ENCODE peak calls at places on chromosomes 5 and 9, in six cellular contexts. B, J, G, C, H and A are unnamed samples.

GRCh38 chr5:141567513-141568117 is 51.2 kb downstream of the DIAPH1 start:
- DNase-seq in B (no peak), J (no peak), G (peak), C (no peak), H (no peak), A (no peak)

GRCh38 chr9:14485366-14485765 is 171.4 kb upstream of the NFIB start:
- DNase-seq in B (no peak), J (no peak), G (peak), C (no peak), H (no peak), A (no peak)

GRCh38 chr5:121805931-121806330 is 45.8 kb upstream of the FTMT start:
- DNase-seq in B (no peak), J (no peak), G (peak), C (peak), H (no peak), A (peak)

GRCh38 chr9:126205260-126205659 is 121.4 kb upstream of the MVB12B start:
- DNase-seq in B (no peak), J (no peak), G (no peak), C (no peak), H (no peak), A (no peak)

GRCh38 chr9:138024831-138025291 is 147.3 kb downstream of the CACNA1B start:
- DNase-seq in B (no peak), J (no peak), G (no peak), C (no peak), H (no peak), A (no peak)

GRCh38 chr5:37875051-37875787 is 35.4 kb upstream of the GDNF start:
- DNase-seq in B (no peak), J (no peak), G (peak), C (peak), H (no peak), A (peak)

GRCh38 chr9:104872959-104873850 is 54.8 kb downstream of the ABCA1 start:
- DNase-seq in B (no peak), J (peak), G (peak), C (peak), H (no peak), A (peak)

GRCh38 chr5:143008809-143009521 is 238.8 kb downstream of the ARHGAP26 start:
- DNase-seq in B (no peak), J (no peak), G (peak), C (peak), H (no peak), A (peak)

GRCh38 chr5:21817668-21818419 is 1035.3 kb downstream of the CDH12 start:
- DNase-seq in B (no peak), J (no peak), G (peak), C (no peak), H (no peak), A (no peak)

GRCh38 chr5:41835625-41836024 is 34.6 kb downstream of the OXCT1 start:
- DNase-seq in B (no peak), J (peak), G (peak), C (peak), H (peak), A (peak)

GRCh38 chr5:79070002-79070567 is 518 bp downstream of the BHMT2 start:
- DNase-seq in B (no peak), J (no peak), G (peak), C (no peak), H (no peak), A (peak)

GRCh38 chr5:96302174-96302738 is 130.8 kb downstream of the PCSK1 start:
- DNase-seq in B (no peak), J (no peak), G (no peak), C (no peak), H (no peak), A (no peak)

GRCh38 chr9:20512106-20512505 is 110.2 kb downstream of the MLLT3 start:
- DNase-seq in B (no peak), J (no peak), G (peak), C (no peak), H (no peak), A (peak)

GRCh38 chr9:16367605-16368424 is 502.7 kb downstream of the BNC2 start:
- DNase-seq in B (no peak), J (no peak), G (peak), C (no peak), H (no peak), A (peak)

GRCh38 chr9:6552033-6552737 is 93.3 kb downstream of the GLDC start:
- DNase-seq in B (no peak), J (no peak), G (peak), C (peak), H (no peak), A (peak)

GRCh38 chr9:90835206-90835605 is 33.6 kb downstream of the SYK start:
- DNase-seq in B (no peak), J (no peak), G (no peak), C (no peak), H (no peak), A (no peak)

GRCh38 chr5:55102345-55102744 is at the start of gene GZMA:
- DNase-seq in B (no peak), J (no peak), G (no peak), C (no peak), H (no peak), A (no peak)

GRCh38 chr5:69497006-69497520 is 4.5 kb downstream of the OCLN start:
- DNase-seq in B (no peak), J (no peak), G (no peak), C (no peak), H (no peak), A (no peak)

GRCh38 chr5:82975396-82975795 is 101.8 kb downstream of the TMEM167A start:
- DNase-seq in B (no peak), J (no peak), G (no peak), C (no peak), H (no peak), A (no peak)

GRCh38 chr5:33781286-33781685 is 110.5 kb downstream of the ADAMTS12 start:
- DNase-seq in B (no peak), J (peak), G (peak), C (peak), H (no peak), A (peak)

GRCh38 chr5:82975812-82976211 is 101.4 kb downstream of the TMEM167A start:
- DNase-seq in B (no peak), J (no peak), G (no peak), C (no peak), H (no peak), A (no peak)

GRCh38 chr5:166338801-166339200 is 1952.6 kb upstream of the WWC1 start:
- DNase-seq in B (no peak), J (no peak), G (no peak), C (peak), H (no peak), A (no peak)

GRCh38 chr9:7813030-7813429 is 13.5 kb upstream of the DMAC1 start:
- DNase-seq in B (no peak), J (no peak), G (no peak), C (no peak), H (no peak), A (no peak)

GRCh38 chr9:114276908-114277821 is 45.7 kb upstream of the ORM1 start:
- DNase-seq in B (no peak), J (no peak), G (peak), C (peak), H (peak), A (peak)

GRCh38 chr9:101235105-101235866 is 149.5 kb downstream of the BAAT start:
- DNase-seq in B (no peak), J (no peak), G (peak), C (peak), H (no peak), A (peak)

GRCh38 chr5:78360674-78361225 is 333 bp downstream of the SCAMP1 start:
- DNase-seq in B (no peak), J (peak), G (no peak), C (no peak), H (peak), A (no peak)

GRCh38 chr9:133995012-133995896 is 3.1 kb upstream of the VAV2 start:
- DNase-seq in B (no peak), J (no peak), G (no peak), C (no peak), H (no peak), A (peak)

GRCh38 chr9:133997584-133997983 is 5.5 kb upstream of the VAV2 start:
- DNase-seq in B (no peak), J (no peak), G (no peak), C (no peak), H (no peak), A (no peak)

GRCh38 chr9:133998915-133999580 is 6.9 kb upstream of the VAV2 start:
- DNase-seq in B (no peak), J (no peak), G (no peak), C (no peak), H (no peak), A (peak)

GRCh38 chr9:133994359-133995011 is 2.4 kb upstream of the VAV2 start:
- DNase-seq in B (peak), J (peak), G (peak), C (no peak), H (peak), A (peak)

DNA sequence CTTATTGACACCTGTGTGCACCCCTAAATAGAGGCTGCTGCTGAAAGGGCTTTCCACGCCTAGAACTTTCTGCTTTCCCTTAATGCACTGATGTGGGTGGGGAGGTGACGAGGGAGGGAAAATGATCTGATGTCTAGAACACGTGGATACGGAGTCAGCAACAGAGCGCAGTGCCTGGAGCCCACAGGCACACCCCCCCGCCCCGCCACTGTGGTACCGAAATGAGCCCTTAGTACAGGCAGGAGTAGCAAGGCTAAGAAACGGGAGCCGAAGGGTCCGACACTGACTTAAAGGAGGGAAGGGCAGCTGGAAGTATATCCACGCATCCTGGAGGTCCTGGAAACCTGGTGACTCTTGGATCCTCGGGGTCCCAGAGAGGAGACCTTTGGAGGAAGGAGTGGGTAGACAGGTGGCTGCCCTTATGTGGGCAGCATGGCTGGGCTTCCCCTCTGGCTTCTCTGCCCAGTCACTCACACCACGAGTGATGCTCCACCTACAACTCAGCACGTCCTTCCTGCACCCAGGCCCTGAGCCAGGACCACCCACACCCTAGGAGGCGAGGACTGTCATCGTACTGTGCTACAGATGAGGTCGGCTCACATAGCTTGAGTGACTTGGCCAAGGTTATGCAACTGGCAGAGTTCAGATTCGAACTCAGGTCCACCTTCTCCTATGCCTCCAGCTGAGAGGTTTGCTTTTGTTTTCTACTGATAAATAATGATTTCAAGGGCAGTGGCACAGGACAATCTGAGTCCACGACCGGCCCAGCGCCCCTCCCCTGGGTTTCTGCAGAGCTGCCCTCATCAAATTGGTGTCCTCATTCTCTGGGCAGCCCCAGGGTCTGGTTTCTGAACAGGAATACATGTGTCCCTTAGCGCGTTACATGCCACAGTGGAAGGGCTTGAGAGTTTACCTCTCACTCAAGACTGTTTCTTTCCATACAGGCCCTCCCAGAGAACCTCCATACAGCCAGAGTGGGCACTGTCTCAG is 4.7 kb upstream of the VAV2 start:
- DNase-seq in B (no peak), J (no peak), G (peak), C (no peak), H (no peak), A (peak)
- TF ChIP-seq CTCF in B (no peak), J (no peak), G (no peak), C (no peak), H (no peak), A (no peak)

GRCh38 chr5:75961814-75962213 is 121.4 kb upstream of the SV2C start:
- DNase-seq in B (no peak), J (no peak), G (no peak), C (no peak), H (no peak), A (no peak)
- TF ChIP-seq CTCF in B (no peak), J (no peak), G (no peak), C (no peak), H (no peak), A (no peak)

DNA sequence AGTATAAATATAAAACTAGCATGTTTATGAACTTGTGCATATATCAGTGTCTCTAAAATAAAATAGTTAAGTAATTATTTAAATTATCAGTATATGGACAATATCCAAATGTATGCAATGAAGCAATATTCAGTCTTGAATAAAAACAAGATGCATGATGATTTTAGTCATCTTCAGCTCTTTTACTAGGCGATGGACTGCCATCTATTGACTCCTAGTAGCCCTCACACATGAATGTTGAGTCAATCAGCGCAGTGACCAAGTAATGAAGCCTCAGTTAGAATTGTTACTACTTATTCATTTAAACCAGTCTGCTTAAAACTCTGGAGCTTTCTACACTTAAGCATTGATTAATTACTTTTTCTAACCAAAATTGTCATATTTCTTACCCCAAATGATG is 92.9 kb upstream of the GRHPR start:
- DNase-seq in B (no peak), J (no peak), G (peak), C (no peak), H (no peak), A (peak)
- TF ChIP-seq CTCF in B (no peak), J (no peak), G (peak), C (peak), H (peak), A (peak)

DNA sequence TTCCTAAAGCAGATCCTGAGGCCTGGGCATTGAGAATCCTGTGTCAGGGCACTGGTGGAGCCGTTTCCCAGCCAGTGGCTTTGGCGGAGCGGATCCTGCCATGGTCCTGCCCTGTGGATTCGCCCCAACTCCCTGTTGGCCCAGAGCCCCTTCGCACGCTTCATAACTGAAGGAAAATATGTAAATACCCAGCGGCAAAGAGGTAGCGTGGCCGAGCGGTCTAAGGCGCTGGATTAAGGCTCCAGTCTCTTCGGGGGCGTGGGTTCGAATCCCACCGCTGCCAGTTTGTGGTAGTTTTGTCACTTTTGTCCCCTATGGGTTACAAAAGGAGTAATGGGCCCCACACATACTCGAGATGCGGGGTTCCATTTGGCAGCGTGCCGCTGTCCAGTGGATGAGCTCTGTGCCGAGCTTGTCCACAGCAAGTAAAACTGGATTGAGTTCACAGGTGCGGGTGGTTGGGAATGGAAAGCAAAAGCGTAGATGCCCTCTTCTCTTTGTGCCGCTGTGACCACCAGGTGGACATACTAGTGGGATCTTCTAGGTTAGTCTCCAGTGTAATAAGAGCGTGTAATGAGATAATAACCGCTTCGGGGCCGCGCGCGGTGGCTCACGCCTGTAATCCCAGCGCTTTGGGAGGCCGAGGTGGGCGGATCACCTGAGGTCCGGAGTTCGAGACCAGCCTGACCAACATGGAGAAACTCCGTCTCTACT is 17.3 kb downstream of the TRIM7 start:
- DNase-seq in B (peak), J (no peak), G (peak), C (peak), H (peak), A (peak)
- TF ChIP-seq CTCF in B (no peak), J (peak), G (peak), C (peak), H (no peak), A (peak)

GRCh38 chr5:39009981-39010380 is 64.2 kb downstream of the RICTOR start:
- DNase-seq in B (no peak), J (no peak), G (no peak), C (no peak), H (no peak), A (no peak)

GRCh38 chr5:39006650-39007049 is 67.5 kb downstream of the RICTOR start:
- DNase-seq in B (no peak), J (no peak), G (no peak), C (no peak), H (no peak), A (no peak)

GRCh38 chr5:39001683-39002082 is 72.5 kb downstream of the RICTOR start:
- DNase-seq in B (no peak), J (no peak), G (no peak), C (no peak), H (no peak), A (no peak)

GRCh38 chr5:39009280-39009679 is 64.9 kb downstream of the RICTOR start:
- DNase-seq in B (no peak), J (no peak), G (no peak), C (no peak), H (no peak), A (no peak)

DNA sequence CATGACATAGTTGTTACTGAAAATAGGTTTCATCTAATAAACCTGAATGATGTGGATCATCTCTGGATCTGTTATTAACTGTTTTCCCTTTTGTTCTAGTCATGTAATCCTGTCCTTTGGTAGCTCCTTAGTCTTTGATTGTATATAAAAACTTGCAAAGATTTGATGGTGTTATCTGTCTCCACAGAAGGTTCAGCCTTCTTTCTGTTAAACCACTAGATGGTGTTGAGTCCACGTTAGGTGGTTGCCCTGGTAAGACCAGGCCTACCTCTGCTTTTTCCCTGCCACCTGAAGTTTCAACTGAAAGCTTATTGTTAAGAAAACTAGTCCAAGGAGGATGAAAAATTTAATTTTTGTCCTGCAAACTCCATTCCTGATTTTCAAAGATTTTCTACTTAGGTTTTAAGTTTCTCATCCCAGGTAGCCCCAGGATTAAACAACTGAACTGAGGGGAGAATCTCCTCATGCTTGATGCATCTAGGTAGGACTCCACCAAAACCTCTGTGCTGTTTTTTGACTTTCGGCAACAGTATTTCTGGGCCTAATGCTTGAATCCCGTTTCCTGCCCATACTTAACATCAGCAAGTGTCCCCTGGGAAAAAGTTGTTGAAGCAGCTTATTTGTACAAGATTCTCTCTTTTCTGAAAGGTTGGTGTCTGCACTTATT is 68.5 kb downstream of the RICTOR start:
- DNase-seq in B (no peak), J (no peak), G (peak), C (no peak), H (no peak), A (peak)
- TF ChIP-seq CTCF in B (no peak), J (peak), G (peak), C (peak), H (peak), A (peak)

DNA sequence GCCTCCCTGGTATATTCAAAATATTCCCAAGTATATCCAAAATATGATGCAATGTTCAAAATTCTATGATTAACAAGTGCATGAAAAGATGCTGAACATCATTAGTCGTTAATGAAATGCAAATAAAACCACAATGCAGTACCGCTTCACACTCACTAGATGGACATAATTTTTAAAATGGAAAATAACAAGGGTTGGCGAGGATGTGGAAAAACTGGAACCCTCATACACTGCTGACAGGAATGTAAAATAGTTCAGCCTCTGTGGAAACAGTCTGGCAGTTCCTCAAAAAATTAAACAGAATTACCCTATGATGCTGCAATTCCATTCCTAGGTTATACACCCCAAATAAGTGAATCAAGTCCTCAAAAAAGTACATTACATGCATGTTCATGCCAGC is 36.1 kb upstream of the MYOT start:
- DNase-seq in B (no peak), J (no peak), G (peak), C (no peak), H (no peak), A (peak)
- TF ChIP-seq CTCF in B (peak), J (peak), G (peak), C (no peak), H (peak), A (peak)

DNA sequence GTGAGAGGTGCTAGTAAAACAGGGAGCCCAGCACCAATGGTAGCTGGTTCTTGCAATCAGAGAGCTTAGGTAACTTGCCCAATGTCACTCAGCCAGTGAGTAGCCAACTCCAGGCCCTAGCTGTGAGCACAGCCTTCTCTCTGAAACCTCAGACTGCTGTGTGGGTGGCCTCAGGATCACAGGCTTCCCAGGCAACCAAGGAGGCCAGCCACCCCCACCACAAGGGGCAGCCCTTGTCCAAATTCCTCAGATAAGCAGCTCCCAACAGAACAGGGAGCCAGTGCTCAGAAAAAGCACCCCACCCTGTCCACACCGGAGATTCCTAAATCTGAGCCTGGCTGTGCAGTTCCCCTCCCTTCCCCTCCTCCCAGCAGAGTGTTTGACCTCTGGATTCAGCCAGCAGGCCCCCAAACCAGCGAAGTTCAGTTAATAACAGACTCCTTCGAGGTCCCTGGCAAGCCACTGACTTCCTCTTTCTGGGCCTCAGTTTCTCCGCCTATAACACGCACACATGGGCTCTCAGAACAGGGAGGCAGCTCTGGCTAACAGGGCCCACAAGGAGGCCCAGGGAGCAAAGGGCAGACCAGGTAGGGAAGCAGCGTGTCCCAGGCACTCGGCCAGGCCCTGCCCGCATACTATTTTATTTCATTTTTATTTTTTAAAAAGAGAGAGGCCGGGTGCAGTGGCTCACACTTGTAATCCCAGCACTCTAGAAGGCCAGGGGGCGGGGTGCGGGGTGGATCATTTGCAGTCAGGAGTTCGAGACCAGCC is 2.7 kb downstream of the EEIG1 start:
- DNase-seq in B (no peak), J (no peak), G (peak), C (peak), H (no peak), A (peak)
- TF ChIP-seq CTCF in B (no peak), J (no peak), G (peak), C (no peak), H (no peak), A (peak)